ENCODE peak calls at places on chromosomes 4 and X, in seven cellular contexts. R is brain microvascular endothelial cell, D is cardiac muscle cell, Z is left lung, Q is dorsolateral prefrontal cortex, J is prostate gland, X is neural progenitor cell. H is an unnamed sample.

GRCh38 chrX:153684447-153685178 is 3.1 kb upstream of the SLC6A8 start:
- DNase-seq in R (no peak), D (no peak), Z (peak; percentile 18), Q (peak; percentile 14), J (no peak), X (peak; percentile 94), H (peak; percentile 37)

GRCh38 chrX:69066021-69066757 is 99.1 kb downstream of the PJA1 start:
- DNase-seq in R (no peak), D (no peak), Z (no peak), Q (peak; percentile 9), J (no peak), X (no peak), H (no peak)

GRCh38 chr4:81442479-81443085 is 29.1 kb downstream of the RASGEF1B start:
- DNase-seq in R (no peak), D (no peak), Z (no peak), Q (no peak), J (no peak), X (no peak), H (no peak)

GRCh38 chr4:151099976-151100417 is 569 bp downstream of the RPS3A start:
- DNase-seq in R (no peak), D (no peak), Z (no peak), Q (no peak), J (no peak), X (no peak), H (no peak)

GRCh38 chr4:26337612-26338011 is 16.8 kb downstream of the RBPJ start:
- DNase-seq in R (no peak), D (no peak), Z (no peak), Q (no peak), J (no peak), X (no peak), H (no peak)

GRCh38 chrX:20857746-20858145 is 516.5 kb upstream of the CNKSR2 start:
- DNase-seq in R (no peak), D (no peak), Z (no peak), Q (no peak), J (no peak), X (peak; percentile 52), H (no peak)

GRCh38 chr4:145271194-145271593 is 90.8 kb upstream of the OTUD4 start:
- DNase-seq in R (no peak), D (no peak), Z (no peak), Q (no peak), J (no peak), X (no peak), H (no peak)

GRCh38 chr4:6529021-6529420 is 46.0 kb upstream of the MAN2B2 start:
- DNase-seq in R (no peak), D (no peak), Z (no peak), Q (no peak), J (no peak), X (peak; percentile 39), H (no peak)

GRCh38 chr4:102339018-102339417 is 6.3 kb downstream of the SLC39A8 start:
- DNase-seq in R (no peak), D (no peak), Z (no peak), Q (no peak), J (no peak), X (no peak), H (no peak)

GRCh38 chr4:5870701-5871100 is 22.2 kb downstream of the CRMP1 start:
- DNase-seq in R (no peak), D (no peak), Z (no peak), Q (no peak), J (no peak), X (no peak), H (no peak)

GRCh38 chr4:41507292-41507933 is 30.5 kb upstream of the LIMCH1 start:
- DNase-seq in R (no peak), D (no peak), Z (no peak), Q (no peak), J (no peak), X (no peak), H (no peak)

GRCh38 chr4:76178296-76178695 is 30.1 kb upstream of the NUP54 start:
- DNase-seq in R (no peak), D (no peak), Z (no peak), Q (no peak), J (no peak), X (no peak), H (no peak)

GRCh38 chrX:127011629-127012028 is 192.1 kb downstream of the PRR32 start:
- DNase-seq in R (no peak), D (no peak), Z (no peak), Q (no peak), J (no peak), X (no peak), H (no peak)

GRCh38 chr4:6601661-6602250 is 26.8 kb downstream of the MAN2B2 start:
- DNase-seq in R (no peak), D (no peak), Z (no peak), Q (no peak), J (no peak), X (no peak), H (no peak)

GRCh38 chrX:17377795-17378194 is 2.8 kb downstream of the NHS start:
- DNase-seq in R (no peak), D (no peak), Z (no peak), Q (no peak), J (no peak), X (peak; percentile 2), H (no peak)

GRCh38 chrX:17376381-17377046 is 1.5 kb downstream of the NHS start:
- DNase-seq in R (no peak), D (peak; percentile 8), Z (no peak), Q (no peak), J (no peak), X (peak; percentile 20), H (no peak)

GRCh38 chrX:17375361-17375630 is 296 bp downstream of the NHS start:
- DNase-seq in R (no peak), D (no peak), Z (no peak), Q (no peak), J (no peak), X (no peak), H (no peak)

GRCh38 chrX:17375631-17376380 is 806 bp downstream of the NHS start:
- DNase-seq in R (no peak), D (peak; percentile 69), Z (peak; percentile 30), Q (no peak), J (no peak), X (peak; percentile 62), H (peak; percentile 64)

GRCh38 chrX:17377047-17377692 is 2.2 kb downstream of the NHS start:
- DNase-seq in R (no peak), D (peak; percentile 36), Z (peak; percentile 32), Q (no peak), J (peak; percentile 32), X (peak; percentile 69), H (peak; percentile 63)
- H3K27ac ChIP-seq in R (no peak overlapping the region), D (no peak overlapping the region), Z (no peak overlapping the region), Q (no peak overlapping the region), J (peak overlapping the region; percentile 36), X (no peak overlapping the region), H (no peak overlapping the region)

DNA sequence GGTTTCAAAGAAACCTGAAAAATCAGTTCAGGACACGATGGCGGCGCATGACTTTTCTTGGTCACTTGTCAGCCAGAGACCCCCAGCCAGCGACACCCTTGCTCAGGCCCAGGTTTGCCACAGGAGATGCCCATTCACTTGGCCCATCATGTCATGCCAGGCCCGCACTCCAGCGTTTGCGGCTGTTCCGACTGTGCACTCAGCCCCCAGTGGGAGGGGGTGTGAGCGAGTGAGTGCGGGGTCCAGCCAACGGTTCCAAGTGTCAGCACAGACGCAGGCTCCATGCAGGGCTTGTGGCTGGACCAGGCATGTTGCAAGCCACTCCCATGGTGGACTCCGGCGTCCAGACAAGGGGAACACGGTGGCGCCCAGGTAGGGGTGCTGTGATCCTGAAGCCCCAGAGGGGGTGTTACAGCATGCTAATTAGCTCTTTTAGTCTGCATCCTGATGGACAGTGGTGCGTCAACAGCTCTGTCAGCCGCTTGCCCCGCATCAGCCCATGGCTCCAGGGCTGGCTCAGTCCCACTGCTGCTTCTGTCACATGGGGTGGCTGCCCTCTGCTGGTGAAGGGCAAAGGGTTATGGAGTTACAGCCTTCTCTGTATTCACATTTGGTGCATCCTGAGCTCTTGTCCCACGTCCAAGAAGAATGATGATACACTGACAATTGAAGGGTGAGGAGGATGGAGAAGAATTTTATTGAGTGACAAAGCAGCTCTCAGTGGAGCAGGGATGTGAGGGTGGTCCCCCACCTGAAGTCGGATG is 3.7 kb upstream of the MAEA start:
- DNase-seq in R (no peak), D (no peak), Z (no peak), Q (no peak), J (no peak), X (peak; percentile 88), H (no peak)
- TF ChIP-seq CTCF in R (peak; percentile 19), D (no peak), Z (no peak), Q (no peak), J (no peak), X (peak; percentile 78), H (peak; percentile 9)

GRCh38 chrX:129930941-129931410 is 25.0 kb downstream of the UTP14A start:
- DNase-seq in R (no peak), D (peak; percentile 24), Z (no peak), Q (no peak), J (no peak), X (no peak), H (no peak)

GRCh38 chrX:129925305-129926092 is 19.5 kb downstream of the UTP14A start:
- DNase-seq in R (peak; percentile 56), D (peak; percentile 75), Z (peak; percentile 60), Q (peak; percentile 74), J (peak; percentile 42), X (peak; percentile 78), H (peak; percentile 64)
- H3K27ac ChIP-seq in R (no peak overlapping the region), D (no peak overlapping the region), Z (no peak overlapping the region), Q (no peak overlapping the region), J (no peak overlapping the region), X (no peak overlapping the region), H (no peak overlapping the region)

DNA sequence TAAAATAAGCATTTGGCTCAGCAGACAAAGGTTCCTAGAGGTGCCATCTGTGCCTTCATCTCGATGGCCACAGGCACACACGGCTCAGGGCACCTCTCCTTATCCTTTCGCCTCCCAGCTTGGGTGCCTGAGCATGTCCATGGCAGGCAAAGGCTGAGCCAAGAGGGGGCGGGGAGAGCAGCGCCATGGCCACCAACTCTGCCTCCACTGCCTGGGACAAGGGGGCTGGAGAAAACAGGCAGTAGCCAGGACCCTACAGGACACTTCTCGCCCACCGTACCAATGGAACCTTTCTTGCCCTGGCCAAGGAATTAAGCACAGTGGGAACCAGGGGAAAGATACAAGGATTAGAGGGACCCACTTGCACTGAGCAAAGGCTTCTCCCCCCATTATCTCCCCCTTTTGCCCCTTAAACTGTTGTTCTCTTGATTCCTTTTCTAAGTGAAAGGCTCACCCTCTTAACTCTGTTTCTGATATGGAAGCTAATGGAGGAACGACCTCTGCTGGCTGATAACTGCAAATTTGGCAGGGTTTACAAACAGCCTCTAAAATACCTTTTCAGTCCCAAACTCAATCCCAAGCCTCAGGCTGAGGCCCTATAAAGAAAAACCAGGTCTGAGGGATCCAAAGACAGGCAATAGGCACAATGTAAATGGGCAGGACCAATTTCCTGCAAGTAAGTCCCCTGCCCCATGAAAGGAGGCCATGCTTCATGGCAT is 335.2 kb downstream of the ADAM29 start:
- DNase-seq in R (no peak), D (no peak), Z (no peak), Q (no peak), J (no peak), X (peak; percentile 15), H (no peak)
- TF ChIP-seq CTCF in R (peak; percentile 58), D (no peak), Z (no peak), Q (no peak), J (no peak), X (peak; percentile 52), H (peak; percentile 11)